ENCODE peak calls at places on chromosomes 11 and 22, in ten cellular contexts. B, P, C, K, Q, A, O, F, R and V are unnamed samples.

GRCh38 chr11:77093987-77094840 is 8.4 kb upstream of the OMP start:
- DNase-seq in C (peak), R (no peak), K (no peak), F (no peak), O (no peak), B (no peak), Q (no peak), A (peak), P (no peak), V (no peak)

GRCh38 chr22:23282089-23282501 is 101.8 kb downstream of the BCR start:
- DNase-seq in R (no peak), A (peak), P (peak), O (peak), F (peak), K (peak), C (no peak), Q (peak), B (peak), V (peak)

GRCh38 chr11:100619484-100619883 is 67.6 kb upstream of the ARHGAP42 start:
- DNase-seq in C (no peak), A (no peak), R (no peak), P (no peak), Q (no peak), B (peak), F (no peak), K (no peak), O (no peak), V (no peak)

GRCh38 chr11:86551286-86551685 is 121.1 kb downstream of the ME3 start:
- DNase-seq in K (no peak), C (no peak), P (peak), F (no peak), O (no peak), B (peak), A (peak), R (peak), Q (no peak), V (peak)

GRCh38 chr11:72058416-72059034 is 21.8 kb downstream of the NUMA1 start:
- DNase-seq in R (no peak), B (peak), K (no peak), A (no peak), O (no peak), F (no peak), C (no peak), P (no peak), Q (peak), V (no peak)

GRCh38 chr11:9397746-9398680 is 13.6 kb downstream of the IPO7 start:
- DNase-seq in C (no peak), R (no peak), O (no peak), K (no peak), F (no peak), B (no peak), P (no peak), Q (no peak), A (no peak), V (no peak)

GRCh38 chr11:116960916-116961315 is 123.5 kb upstream of the APOA1 start:
- DNase-seq in Q (no peak), P (no peak), C (no peak), B (peak), F (no peak), R (no peak), K (no peak), O (peak), A (no peak), V (no peak)

GRCh38 chr11:63985812-63986155 is 454 bp upstream of the OTUB1 start:
- DNase-seq in B (no peak), A (no peak), R (no peak), Q (no peak), F (no peak), P (no peak), K (no peak), O (no peak), C (peak), V (no peak)

GRCh38 chr11:118437046-118437735 is 899 bp downstream of the KMT2A start:
- DNase-seq in R (peak), O (no peak), C (peak), A (peak), Q (peak), K (peak), B (peak), P (peak), F (no peak), V (no peak)

GRCh38 chr11:898160-898517 is 12.5 kb downstream of the CHID1 start:
- DNase-seq in O (peak), F (no peak), B (peak), K (no peak), Q (no peak), C (no peak), A (no peak), P (peak), R (peak), V (no peak)
- TF ChIP-seq CTCF in O (peak), F (no peak), B (peak), K (no peak), Q (peak), C (no peak), A (no peak), P (no peak), R (peak), V (no peak)

GRCh38 chr11:113684558-113684957 is 21.6 kb downstream of the TMPRSS5 start:
- DNase-seq in R (no peak), A (no peak), C (no peak), F (no peak), B (no peak), K (no peak), O (no peak), Q (no peak), P (no peak), V (no peak)

GRCh38 chr11:113681711-113682410 is 24.2 kb downstream of the TMPRSS5 start:
- DNase-seq in C (peak), F (no peak), R (no peak), K (no peak), Q (no peak), A (no peak), P (no peak), O (no peak), B (no peak), V (no peak)

GRCh38 chr11:113677648-113678047 is 28.5 kb downstream of the TMPRSS5 start:
- DNase-seq in O (no peak), K (no peak), F (no peak), C (no peak), B (no peak), R (no peak), P (no peak), Q (no peak), A (no peak), V (no peak)

GRCh38 chr11:113683481-113684046 is 22.5 kb downstream of the TMPRSS5 start:
- DNase-seq in P (no peak), B (no peak), F (no peak), A (no peak), O (no peak), C (peak), R (no peak), K (no peak), Q (no peak), V (no peak)

DNA sequence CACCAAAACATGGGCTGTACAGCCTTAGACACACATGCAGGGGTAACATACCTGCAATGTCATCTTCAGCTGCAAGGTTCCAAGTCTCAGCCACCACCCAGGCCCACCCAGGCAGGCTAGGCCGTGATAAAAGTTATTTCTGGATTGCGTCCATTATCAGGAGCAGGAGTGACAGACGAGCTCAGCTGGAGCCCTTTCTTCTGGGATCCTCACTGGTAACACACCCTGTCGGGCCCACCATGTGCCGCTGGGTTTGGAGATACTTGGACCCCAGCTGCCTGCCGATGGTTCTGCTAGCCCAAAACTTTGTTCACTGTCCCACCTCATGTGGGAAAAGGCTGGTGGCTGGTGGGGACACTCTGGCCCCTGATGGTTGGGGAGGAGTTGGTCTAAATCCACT is 24.8 kb downstream of the TMPRSS5 start:
- DNase-seq in B (no peak), Q (no peak), A (no peak), F (no peak), O (no peak), R (no peak), C (peak), K (no peak), P (no peak), V (no peak)
- TF ChIP-seq POLR2A in B (no peak), Q (no peak), A (no peak), F (no peak), O (no peak), R (no peak), C (no peak), K (no peak), P (no peak), V (no peak)

DNA sequence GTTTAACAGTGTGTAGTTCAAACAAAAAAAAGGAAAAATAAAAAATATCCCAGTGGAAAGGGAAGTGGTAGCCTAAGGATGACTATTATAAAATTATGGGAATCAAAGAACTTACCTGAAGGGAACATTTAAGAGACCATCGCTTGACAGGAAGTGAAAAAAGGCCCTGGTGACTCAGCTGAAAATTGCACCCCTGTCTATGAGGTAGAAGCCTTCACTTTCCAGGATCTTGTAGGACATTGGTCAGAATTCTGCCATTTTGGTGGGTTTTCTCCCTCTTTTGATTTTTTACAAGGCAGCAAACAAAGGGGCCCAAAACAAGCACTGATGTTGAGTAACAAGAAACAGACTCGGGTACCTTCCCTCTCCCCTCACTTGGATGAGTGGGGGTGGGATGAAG is 15.6 kb downstream of the DDX17 start:
- DNase-seq in K (no peak), B (no peak), C (no peak), R (no peak), Q (no peak), F (no peak), P (no peak), A (no peak), O (no peak), V (no peak)
- TF ChIP-seq CTCF in K (no peak), B (no peak), C (no peak), R (no peak), Q (no peak), F (no peak), P (no peak), A (no peak), O (no peak), V (no peak)

GRCh38 chr22:28978863-28979799 is 82.5 kb downstream of the C22orf31 start:
- DNase-seq in K (no peak), F (no peak), A (no peak), R (no peak), O (no peak), B (no peak), C (no peak), P (no peak), Q (no peak), V (no peak)

GRCh38 chr22:28977481-28977971 is 84.1 kb downstream of the C22orf31 start:
- DNase-seq in C (no peak), Q (no peak), O (peak), K (no peak), P (no peak), A (peak), F (peak), R (peak), B (no peak), V (no peak)

GRCh38 chr22:28978158-28978557 is 83.5 kb downstream of the C22orf31 start:
- DNase-seq in F (no peak), Q (peak), C (no peak), K (no peak), R (no peak), P (peak), A (peak), B (peak), O (peak), V (no peak)

GRCh38 chr22:28977050-28977449 is 84.6 kb downstream of the C22orf31 start:
- DNase-seq in P (no peak), K (no peak), Q (no peak), B (no peak), F (no peak), O (no peak), C (no peak), A (no peak), R (no peak), V (no peak)

GRCh38 chr22:28976588-28976987 is 85.0 kb downstream of the C22orf31 start:
- DNase-seq in A (no peak), O (peak), P (no peak), F (no peak), Q (no peak), C (no peak), B (peak), R (no peak), K (no peak), V (no peak)
- TF ChIP-seq POLR2A in A (no peak), O (no peak), P (no peak), F (no peak), Q (no peak), C (no peak), B (no peak), R (no peak), K (no peak), V (no peak)